ENCODE peak calls at places on chromosomes 7 and 10, in eight cellular contexts. X is pancreas, G is MM.1S, R is BE2C, E is HL-60, F is A549, O is cardiac muscle cell, T is thoracic aorta. Z is an unnamed sample.

GRCh38 chr7:22357311-22358175 is 589 bp upstream of the RAPGEF5 start:
- DNase-seq in X (no peak), G (no peak), R (peak), E (no peak), F (peak), O (peak), T (no peak), Z (peak)

GRCh38 chr7:90262438-90262837 is 17.5 kb downstream of the CFAP69 start:
- DNase-seq in X (no peak), G (peak), R (no peak), E (no peak), F (peak), O (peak), T (no peak), Z (no peak)

GRCh38 chr10:119517235-119518141 is 25.0 kb downstream of the RGS10 start:
- DNase-seq in X (no peak), G (no peak), R (no peak), E (peak), F (no peak), O (peak), T (no peak), Z (no peak)

GRCh38 chr10:24681476-24682088 is 42.1 kb downstream of the ARHGAP21 start:
- DNase-seq in X (no peak), G (no peak), R (no peak), E (no peak), F (no peak), O (peak), T (no peak), Z (no peak)

GRCh38 chr7:7944619-7945282 is 23.8 kb upstream of the GLCCI1 start:
- DNase-seq in X (no peak), G (peak), R (no peak), E (no peak), F (no peak), O (no peak), T (no peak), Z (no peak)

GRCh38 chr10:97096327-97097153 is 89.2 kb downstream of the SLIT1 start:
- DNase-seq in X (no peak), G (no peak), R (no peak), E (no peak), F (no peak), O (no peak), T (no peak), Z (no peak)

GRCh38 chr7:42262907-42263466 is 26.0 kb upstream of the GLI3 start:
- DNase-seq in X (no peak), G (no peak), R (no peak), E (no peak), F (no peak), O (peak), T (peak), Z (no peak)

GRCh38 chr7:35848728-35849127 is 47.9 kb downstream of the SEPTIN7 start:
- DNase-seq in X (no peak), G (no peak), R (no peak), E (no peak), F (no peak), O (peak), T (no peak), Z (no peak)

GRCh38 chr7:44385384-44386138 is 60.2 kb upstream of the CAMK2B start:
- DNase-seq in X (no peak), G (no peak), R (no peak), E (no peak), F (no peak), O (no peak), T (no peak), Z (peak)

GRCh38 chr10:3782456-3783312 is 2.3 kb downstream of the KLF6 start:
- DNase-seq in X (no peak), G (peak), R (peak), E (peak), F (no peak), O (peak), T (no peak), Z (no peak)

GRCh38 chr7:24978837-24979469 is 1.0 kb downstream of the OSBPL3 start:
- DNase-seq in X (peak), G (no peak), R (peak), E (no peak), F (no peak), O (no peak), T (no peak), Z (no peak)

GRCh38 chr10:99084161-99084560 is 151.5 kb downstream of the HPSE2 start:
- DNase-seq in X (no peak), G (no peak), R (no peak), E (no peak), F (no peak), O (no peak), T (no peak), Z (no peak)

GRCh38 chr7:158413962-158414961 is 173.4 kb downstream of the PTPRN2 start:
- DNase-seq in X (no peak), G (no peak), R (no peak), E (no peak), F (no peak), O (no peak), T (no peak), Z (no peak)

GRCh38 chr10:12644380-12645144 is 295.2 kb downstream of the CAMK1D start:
- DNase-seq in X (no peak), G (no peak), R (no peak), E (no peak), F (no peak), O (no peak), T (no peak), Z (no peak)

GRCh38 chr7:137258552-137258951 is 85.0 kb downstream of the PTN start:
- DNase-seq in X (no peak), G (no peak), R (no peak), E (no peak), F (no peak), O (no peak), T (no peak), Z (no peak)

GRCh38 chr10:82969405-82969804 is 1094.4 kb downstream of the NRG3 start:
- DNase-seq in X (no peak), G (peak), R (no peak), E (no peak), F (no peak), O (peak), T (no peak), Z (no peak)

GRCh38 chr10:58700576-58700975 is 187.9 kb downstream of the BICC1 start:
- DNase-seq in X (no peak), G (no peak), R (no peak), E (no peak), F (no peak), O (no peak), T (no peak), Z (no peak)

GRCh38 chr7:31047282-31047681 is 4.8 kb upstream of the ADCYAP1R1 start:
- DNase-seq in X (no peak), G (no peak), R (no peak), E (no peak), F (no peak), O (no peak), T (no peak), Z (no peak)

GRCh38 chr10:11610151-11610854 is 1.1 kb downstream of the USP6NL start:
- DNase-seq in X (no peak), G (no peak), R (no peak), E (no peak), F (no peak), O (no peak), T (no peak), Z (no peak)

GRCh38 chr7:104217620-104218019 is 9.8 kb upstream of the ORC5 start:
- DNase-seq in X (no peak), G (no peak), R (no peak), E (no peak), F (no peak), O (no peak), T (no peak), Z (no peak)
- H3K4me3 ChIP-seq in X (no peak), G (no peak), R (no peak), E (no peak), F (no peak), O (no peak), T (no peak), Z (no peak)

GRCh38 chr10:43420369-43421200 is 11.6 kb upstream of the HNRNPF start:
- DNase-seq in X (peak), G (peak), R (peak), E (peak), F (peak), O (peak), T (peak), Z (no peak)
- TF ChIP-seq CTCF in X (no peak), G (peak), R (peak), E (no peak), F (peak), O (no peak), T (no peak), Z (peak)

DNA sequence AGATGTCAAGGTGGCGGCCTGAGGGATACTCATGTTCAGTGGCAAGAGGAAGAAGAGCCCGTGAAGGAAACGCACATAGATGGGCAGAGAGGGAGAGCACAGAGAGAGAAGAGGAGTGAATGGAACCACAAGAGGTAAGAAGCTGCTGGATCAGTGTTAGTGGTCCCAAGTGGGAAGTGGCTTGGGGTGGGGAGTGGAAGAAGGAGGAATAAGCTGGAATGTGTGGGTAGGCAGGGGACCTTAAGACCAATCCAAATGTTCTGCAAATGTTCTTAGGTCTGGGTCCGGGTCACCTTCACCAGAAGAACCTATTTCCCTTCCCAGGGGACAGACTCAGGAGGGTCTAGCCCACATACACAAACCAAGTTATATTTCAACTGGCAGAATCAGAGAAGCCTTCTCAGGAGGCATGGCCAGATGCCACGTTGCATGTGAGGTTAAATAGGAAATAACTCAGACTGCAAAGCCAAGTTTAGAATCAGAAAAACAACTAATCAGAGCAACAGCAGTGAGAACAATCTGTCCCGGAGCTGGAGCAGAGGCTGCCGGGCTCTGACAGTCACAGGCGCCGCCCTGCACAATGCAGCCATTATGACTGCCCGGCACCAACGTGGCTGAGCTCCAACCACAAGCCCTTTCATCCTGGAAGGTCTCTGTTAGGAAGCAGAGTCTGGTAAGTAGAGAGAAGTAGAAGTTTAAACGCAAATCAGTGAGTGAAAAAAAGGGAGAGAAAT is 78.6 kb upstream of the ARMC3 start:
- DNase-seq in X (peak), G (no peak), R (no peak), E (no peak), F (no peak), O (peak), T (peak), Z (no peak)
- H3K4me3 ChIP-seq in X (peak), G (no peak), R (no peak), E (no peak), F (no peak), O (no peak), T (peak), Z (peak)

DNA sequence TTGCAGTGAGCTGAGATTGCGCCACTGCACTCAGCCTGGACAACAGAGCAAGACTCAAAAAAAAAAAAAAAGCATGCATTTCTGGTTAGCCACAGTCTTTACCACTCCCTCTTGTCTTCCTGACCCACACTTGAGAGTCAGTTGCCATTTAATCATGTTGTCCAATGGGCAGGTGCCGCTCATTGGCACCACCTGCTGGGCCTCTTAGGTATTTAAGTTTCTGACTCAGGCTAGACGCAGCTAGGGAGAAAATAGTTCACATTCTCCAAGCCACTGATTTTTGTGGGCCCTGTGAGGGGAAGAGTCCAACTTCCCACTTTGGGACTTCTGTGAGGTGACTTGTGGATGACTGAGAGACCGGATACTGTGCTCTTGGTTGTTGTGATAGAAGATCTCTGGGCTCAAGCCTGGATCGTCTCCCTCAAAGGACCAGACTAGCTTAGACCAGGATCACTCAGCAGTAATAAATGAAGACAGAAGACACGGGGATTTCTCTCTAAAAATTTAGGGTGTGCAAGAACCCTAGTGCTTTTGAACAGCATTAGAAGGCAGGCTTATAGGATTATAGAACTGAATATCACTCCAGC is 26.8 kb upstream of the SORCS3 start:
- DNase-seq in X (no peak), G (peak), R (peak), E (peak), F (peak), O (peak), T (no peak), Z (no peak)
- TF ChIP-seq CTCF in X (no peak), G (peak), R (peak), E (peak), F (peak), O (peak), T (no peak), Z (peak)

DNA sequence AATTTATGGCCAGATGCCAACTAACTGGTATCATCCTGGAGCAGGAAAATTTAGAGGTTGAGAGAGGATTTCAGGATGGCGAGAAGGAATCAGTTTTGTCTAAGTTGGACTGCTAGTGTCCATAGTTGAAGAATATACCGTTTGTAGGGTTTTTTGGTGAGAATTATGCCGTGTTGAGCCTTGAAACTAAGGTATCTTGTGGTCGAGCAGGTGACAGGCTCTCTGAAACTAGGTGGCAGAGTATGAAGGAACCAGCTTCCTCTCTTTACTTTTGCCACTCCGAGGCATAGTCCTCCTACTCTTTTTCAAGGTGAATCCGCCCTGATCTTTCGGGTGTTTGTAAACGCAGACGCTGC is 9.7 kb downstream of the MDFIC start:
- DNase-seq in X (no peak), G (peak), R (no peak), E (peak), F (no peak), O (no peak), T (no peak), Z (no peak)
- H3K4me3 ChIP-seq in X (no peak), G (peak), R (no peak), E (no peak), F (no peak), O (no peak), T (no peak), Z (no peak)

GRCh38 chr7:77903597-77903996 is 105.0 kb downstream of the PHTF2 start:
- DNase-seq in X (no peak), G (no peak), R (peak), E (peak), F (peak), O (no peak), T (no peak), Z (no peak)
- TF ChIP-seq CTCF in X (no peak), G (no peak), R (peak), E (peak), F (peak), O (peak), T (no peak), Z (peak)

DNA sequence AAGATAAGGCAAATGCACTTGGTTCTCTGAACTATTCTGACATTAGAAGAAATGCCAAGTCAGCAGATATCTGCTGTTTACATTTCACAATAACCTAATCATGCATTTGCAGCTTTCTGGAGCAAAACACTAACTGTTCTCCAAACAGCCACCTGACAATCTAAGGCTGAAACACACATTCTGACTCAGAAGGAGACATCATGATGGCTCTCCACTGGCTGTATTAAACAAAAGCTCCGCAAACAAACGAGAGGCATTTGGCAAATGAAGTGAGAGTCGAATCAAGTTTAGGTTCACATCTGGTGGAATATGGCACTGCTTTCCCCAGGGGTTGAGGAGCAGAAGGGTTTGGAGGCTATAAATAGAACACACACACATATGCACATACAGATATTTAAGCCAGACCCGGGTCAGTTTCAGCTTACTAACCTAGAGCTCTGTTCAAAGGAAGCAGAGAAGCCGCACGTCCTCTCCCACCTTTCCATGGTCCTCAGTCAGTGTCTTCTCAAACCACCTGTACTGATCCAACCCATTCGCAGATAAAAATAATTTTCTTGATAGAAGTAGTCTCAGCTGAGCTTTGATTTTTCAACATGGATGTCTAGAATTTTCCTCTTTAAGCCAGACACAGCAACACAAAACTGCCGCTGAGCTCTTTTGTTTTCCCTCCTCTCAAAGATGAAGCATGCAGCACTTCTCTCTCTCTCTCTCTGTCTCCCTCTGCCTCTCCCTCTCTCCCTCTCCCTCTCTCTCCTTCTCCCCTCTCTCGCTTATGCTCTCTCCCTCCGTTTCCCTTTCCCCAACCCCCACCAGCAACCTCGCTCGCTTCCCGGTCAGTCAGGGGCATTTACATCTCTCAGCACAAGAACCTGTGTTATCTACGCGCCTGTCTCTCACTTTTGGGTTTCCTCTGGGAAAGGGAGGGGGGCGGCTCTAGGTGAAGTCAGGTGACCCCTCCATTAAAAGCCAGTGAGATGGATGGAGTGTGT is 682.8 kb downstream of the MAGI2 start:
- DNase-seq in X (no peak), G (peak), R (no peak), E (no peak), F (no peak), O (no peak), T (no peak), Z (no peak)
- H3K4me3 ChIP-seq in X (peak), G (peak), R (peak), E (no peak), F (no peak), O (peak), T (peak), Z (peak)